ENCODE peak calls at places on chromosomes 13 and 19, in nine cellular contexts. C is IMR-90; B is fibroblast of the aortic adventitia; Q is choroid plexus epithelial cell; F is fibroblast of mammary gland; L is upper lobe of right lung; N is HFFc6; W is WTC11; Y is CD8-positive, alpha-beta T cell. Z is an unnamed sample.

GRCh38 chr13:60384911-60385310 is 12.1 kb upstream of the TDRD3 start:
- DNase-seq in W (no peak), C (no peak), F (no peak), N (no peak), Q (no peak), L (no peak), Y (no peak), B (no peak), Z (no peak)

GRCh38 chr13:80151016-80151415 is 189.9 kb downstream of the SPRY2 start:
- DNase-seq in W (no peak), N (no peak), B (no peak), C (peak), Q (no peak), F (no peak), L (no peak), Y (no peak), Z (no peak)

GRCh38 chr19:17027428-17027816 is 812 bp upstream of the CPAMD8 start:
- DNase-seq in L (no peak), Q (no peak), W (no peak), Y (no peak), N (no peak), C (no peak), B (no peak), F (no peak), Z (no peak)

GRCh38 chr13:31638577-31638976 is 100.7 kb upstream of the RXFP2 start:
- DNase-seq in Q (peak), W (no peak), L (no peak), C (peak), Y (no peak), N (peak), F (peak), B (peak), Z (no peak)

GRCh38 chr19:52170863-52171320 is 529 bp downstream of the ZNF836 start:
- DNase-seq in C (no peak), B (no peak), L (peak), N (no peak), Q (no peak), F (no peak), W (peak), Y (no peak), Z (no peak)

GRCh38 chr13:112689498-112690241 is at the start of gene ATP11A:
- DNase-seq in W (peak), C (peak), F (peak), N (peak), B (peak), Y (peak), Q (peak), L (peak), Z (peak)

GRCh38 chr19:19278315-19278714 is 5.2 kb upstream of the TM6SF2 start:
- DNase-seq in Q (no peak), B (no peak), L (no peak), W (no peak), C (no peak), N (no peak), Y (no peak), F (no peak), Z (no peak)

GRCh38 chr19:16470541-16470910 is 1.2 kb downstream of the EPS15L1 start:
- DNase-seq in N (no peak), Q (no peak), B (no peak), W (no peak), Y (no peak), C (no peak), F (peak), L (no peak), Z (no peak)

GRCh38 chr19:49338691-49339363 is 3.6 kb downstream of the CD37 start:
- DNase-seq in L (peak), Y (no peak), F (no peak), N (no peak), C (no peak), B (no peak), Q (peak), W (peak), Z (peak)

GRCh38 chr13:106535552-106536243 is at the start of gene EFNB2:
- DNase-seq in B (peak), N (peak), L (peak), C (peak), W (peak), F (peak), Q (peak), Y (peak), Z (peak)
- TF ChIP-seq CTCF in B (no peak), N (no peak), L (no peak), C (peak), W (no peak), F (no peak), Q (no peak), Y (no peak), Z (no peak)

DNA sequence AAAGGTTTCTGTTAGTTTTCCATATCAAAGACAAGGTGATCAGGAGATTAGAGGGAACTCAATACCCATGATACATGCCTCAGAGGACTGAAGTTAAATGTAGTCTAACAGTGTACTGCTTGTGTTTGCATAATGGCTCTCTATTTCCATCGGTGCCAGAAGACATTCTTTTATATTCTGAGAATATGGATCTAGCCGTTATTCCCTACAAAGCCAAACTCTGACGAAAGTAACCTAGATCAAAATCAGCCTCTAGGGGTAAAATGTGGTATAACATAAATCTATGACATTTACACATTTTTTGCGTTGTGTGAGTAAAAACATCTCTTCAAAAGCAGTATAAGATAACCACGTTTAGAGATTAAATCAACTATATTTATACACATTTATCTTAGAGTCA is 2232.7 kb downstream of the PCDH9 start:
- DNase-seq in W (no peak), B (no peak), Q (no peak), L (no peak), Y (no peak), N (no peak), F (no peak), C (no peak), Z (no peak)
- TF ChIP-seq CTCF in W (no peak), B (no peak), Q (no peak), L (no peak), Y (no peak), N (peak), F (no peak), C (no peak), Z (peak)

DNA sequence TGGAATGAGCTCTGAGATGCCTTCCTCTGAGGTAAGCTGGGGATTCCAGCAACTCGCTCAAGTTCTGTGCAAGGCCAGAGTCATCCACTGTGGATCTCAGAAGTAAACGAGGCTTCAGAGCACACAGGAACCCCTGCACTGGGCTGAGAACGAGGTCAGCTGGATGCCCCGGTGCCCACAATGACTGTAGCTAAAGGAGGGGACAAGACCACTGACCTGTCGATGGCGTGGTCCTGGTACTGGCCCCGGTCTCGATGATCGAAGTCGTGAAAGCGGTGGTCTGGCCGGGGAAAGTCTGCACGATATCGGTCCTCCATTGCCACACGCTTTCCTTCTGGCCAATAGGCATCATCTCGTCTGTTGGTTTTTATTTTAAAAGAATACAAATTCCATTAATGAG is 24.8 kb upstream of the TINCR start:
- DNase-seq in W (no peak), B (no peak), Y (no peak), L (no peak), Q (no peak), N (no peak), F (no peak), C (no peak), Z (no peak)
- TF ChIP-seq CTCF in W (no peak), B (no peak), Y (no peak), L (no peak), Q (no peak), N (no peak), F (no peak), C (no peak), Z (no peak)

GRCh38 chr19:29259153-29259552 is 46.2 kb upstream of the UQCRFS1 start:
- DNase-seq in F (peak), N (no peak), L (no peak), C (no peak), B (peak), Y (no peak), Q (peak), W (no peak), Z (no peak)
- TF ChIP-seq CTCF in F (peak), N (peak), L (no peak), C (peak), B (peak), Y (no peak), Q (peak), W (no peak), Z (no peak)

GRCh38 chr19:42023121-42023942 is 29.3 kb upstream of the ATP1A3 start:
- DNase-seq in N (peak), C (peak), L (no peak), Y (no peak), Q (peak), W (peak), F (peak), B (no peak), Z (no peak)
- TF ChIP-seq CTCF in N (peak), C (peak), L (no peak), Y (peak), Q (peak), W (peak), F (peak), B (no peak), Z (no peak)

GRCh38 chr13:47459512-47459911 is 541.6 kb downstream of the SUCLA2 start:
- DNase-seq in C (peak), W (no peak), L (no peak), Q (peak), F (peak), B (peak), Y (no peak), N (peak), Z (no peak)
- TF ChIP-seq CTCF in C (peak), W (no peak), L (peak), Q (peak), F (peak), B (peak), Y (no peak), N (peak), Z (no peak)

Z was measured in mesothelial cell of epicardium.